ENCODE peak calls at places on chromosomes 6 and 20, in four cellular contexts. C is PC-3, W is OCI-LY7, V is mesendoderm. M is an unnamed sample.

GRCh38 chr20:32678948-32679347 is 5.2 kb upstream of the C20orf203 start:
- DNase-seq in C (peak; percentile 31), W (no peak), V (no peak), M (peak; percentile 28)

GRCh38 chr6:29762051-29762450 is 38.8 kb downstream of the HLA-F start:
- DNase-seq in C (no peak), W (no peak), V (no peak), M (no peak)

GRCh38 chr20:24732599-24732998 is 216.5 kb upstream of the CST7 start:
- DNase-seq in C (no peak), W (no peak), V (peak; percentile 23), M (no peak)

GRCh38 chr6:36110053-36110452 is 20.3 kb upstream of the MAPK13 start:
- DNase-seq in C (no peak), W (no peak), V (no peak), M (no peak)

GRCh38 chr6:15500901-15501805 is 161.7 kb downstream of the DTNBP1 start:
- DNase-seq in C (no peak), W (no peak), V (no peak), M (no peak)

GRCh38 chr6:14292119-14292518 is 174.5 kb downstream of the CD83 start:
- DNase-seq in C (peak; percentile 43), W (no peak), V (no peak), M (no peak)

GRCh38 chr6:66054967-66055366 is 347.9 kb upstream of the EYS start:
- DNase-seq in C (no peak), W (no peak), V (no peak), M (no peak)

GRCh38 chr6:56752009-56752408 is 109.3 kb upstream of the DST start:
- DNase-seq in C (peak; percentile 64), W (no peak), V (peak; percentile 92), M (peak; percentile 63)

GRCh38 chr20:19808498-19808897 is 50.4 kb downstream of the RIN2 start:
- DNase-seq in C (no peak), W (no peak), V (no peak), M (no peak)

GRCh38 chr6:108170607-108171290 is 4.9 kb downstream of the NR2E1 start:
- DNase-seq in C (no peak), W (no peak), V (no peak), M (no peak)

GRCh38 chr6:44145839-44146238 is 12.8 kb upstream of the CAPN11 start:
- DNase-seq in C (no peak), W (no peak), V (no peak), M (no peak)

DNA sequence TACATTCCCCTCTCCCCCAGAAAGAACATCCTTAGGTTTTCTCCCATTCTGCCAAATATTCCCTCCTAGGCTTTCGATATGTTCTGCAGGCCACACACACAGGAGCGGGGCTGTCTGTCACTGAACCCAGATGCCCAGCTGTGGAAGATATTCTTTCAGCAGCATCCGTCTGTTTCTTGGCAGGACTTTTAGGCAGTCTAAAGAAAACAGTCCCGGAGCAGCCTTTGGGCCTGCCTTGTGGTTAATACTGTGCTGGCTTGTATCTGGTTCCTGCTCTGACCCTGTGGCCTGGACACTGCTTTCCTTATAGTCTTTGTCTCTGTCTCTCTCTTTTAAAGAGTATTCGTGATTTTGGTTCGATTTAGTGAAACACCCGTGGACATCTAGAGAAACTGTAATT is 94.6 kb upstream of the SUPT3H start:
- DNase-seq in C (no peak), W (no peak), V (no peak), M (peak; percentile 66)
- H3K4me1 ChIP-seq in C (peaks cover 6% of the 10 kb centered on the region), W (no peaks in the 10 kb centered on the region), V (no peaks in the 10 kb centered on the region), M (peaks cover 5% of the 10 kb centered on the region)

DNA sequence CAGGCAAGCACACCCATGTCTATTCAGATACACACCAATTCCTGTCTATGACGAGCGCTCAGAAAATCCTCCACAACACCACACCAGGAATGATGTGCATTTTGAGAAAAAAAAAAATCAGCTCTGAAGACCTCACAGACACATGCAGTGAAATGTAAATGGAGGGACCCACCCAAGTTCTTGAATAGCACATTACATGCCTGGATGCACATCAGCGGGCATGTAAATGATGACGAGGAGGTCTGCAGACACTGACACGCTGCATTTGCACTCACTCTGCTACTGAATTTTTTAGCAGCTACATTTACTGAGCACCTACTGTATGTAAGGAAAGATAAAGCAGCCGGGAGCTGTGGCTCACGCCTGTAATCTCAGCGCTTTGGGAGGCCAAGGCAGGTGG is 14.7 kb downstream of the NRSN2 start:
- DNase-seq in C (no peak), W (peak; percentile 91), V (no peak), M (no peak)
- H3K4me2 ChIP-seq in C (no peak overlapping the region), W (peak overlapping the region; percentile 80), V (no peak overlapping the region), M (no peak overlapping the region)

DNA sequence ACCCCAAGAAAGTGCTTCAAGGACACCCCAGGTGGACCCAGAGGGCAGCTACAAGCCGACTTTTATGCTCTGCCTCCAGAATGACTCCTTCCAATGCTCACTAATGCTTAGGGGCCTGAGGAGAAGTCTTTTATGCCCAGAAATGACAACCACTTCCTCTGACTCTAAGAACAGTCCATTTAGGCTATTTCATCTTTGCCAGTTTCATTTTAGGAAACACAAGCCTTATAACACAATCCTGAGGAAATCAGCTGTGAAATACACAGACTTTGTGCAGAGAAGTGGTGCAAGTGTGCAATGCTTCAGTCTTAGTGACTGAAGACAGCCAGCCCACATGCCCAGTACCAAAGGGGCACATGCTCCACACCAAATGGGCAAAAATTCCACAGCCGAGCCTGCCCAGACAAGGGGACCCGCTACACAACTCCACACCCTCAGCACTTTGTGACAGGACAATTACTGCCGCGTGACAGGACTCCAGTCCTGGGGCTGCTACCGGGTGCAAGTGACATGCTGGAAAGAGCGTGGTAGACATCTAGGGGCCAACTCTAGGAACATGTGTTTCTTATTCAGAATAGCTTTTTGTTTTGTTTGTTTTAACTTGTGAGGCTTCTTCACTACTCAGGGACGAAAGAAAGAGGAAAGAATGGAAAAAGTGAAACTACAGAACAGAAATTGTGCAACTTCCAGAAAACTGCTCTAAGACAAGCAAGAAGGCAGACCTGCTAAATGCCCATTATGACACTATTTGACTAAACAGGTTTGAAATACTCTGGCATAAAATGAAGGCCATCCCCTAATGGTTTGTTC is 28.2 kb upstream of the PLAGL1 start:
- DNase-seq in C (no peak), W (no peak), V (peak; percentile 22), M (peak; percentile 47)
- H3K27ac ChIP-seq in C (no peak overlapping the region), W (no peak overlapping the region), V (no peak overlapping the region), M (no peak overlapping the region)

GRCh38 chr6:32131439-32131948 is 1.4 kb upstream of the FKBPL start:
- DNase-seq in C (no peak), W (no peak), V (no peak), M (no peak)
- H3K4me1 ChIP-seq in C (peaks cover 19% of the 10 kb centered on the region), W (peaks cover 29% of the 10 kb centered on the region), V (peaks cover 5% of the 10 kb centered on the region), M (peaks cover 8% of the 10 kb centered on the region)

GRCh38 chr6:169453221-169453620 is 199.6 kb upstream of the THBS2 start:
- DNase-seq in C (no peak), W (no peak), V (no peak), M (no peak)

GRCh38 chr6:169452117-169452868 is 198.6 kb upstream of the THBS2 start:
- DNase-seq in C (no peak), W (no peak), V (no peak), M (peak; percentile 94)

GRCh38 chr6:169450097-169450496 is 196.5 kb upstream of the THBS2 start:
- DNase-seq in C (no peak), W (no peak), V (peak; percentile 34), M (peak; percentile 33)

GRCh38 chr6:169452869-169453186 is 199.2 kb upstream of the THBS2 start:
- DNase-seq in C (no peak), W (no peak), V (no peak), M (no peak)

DNA sequence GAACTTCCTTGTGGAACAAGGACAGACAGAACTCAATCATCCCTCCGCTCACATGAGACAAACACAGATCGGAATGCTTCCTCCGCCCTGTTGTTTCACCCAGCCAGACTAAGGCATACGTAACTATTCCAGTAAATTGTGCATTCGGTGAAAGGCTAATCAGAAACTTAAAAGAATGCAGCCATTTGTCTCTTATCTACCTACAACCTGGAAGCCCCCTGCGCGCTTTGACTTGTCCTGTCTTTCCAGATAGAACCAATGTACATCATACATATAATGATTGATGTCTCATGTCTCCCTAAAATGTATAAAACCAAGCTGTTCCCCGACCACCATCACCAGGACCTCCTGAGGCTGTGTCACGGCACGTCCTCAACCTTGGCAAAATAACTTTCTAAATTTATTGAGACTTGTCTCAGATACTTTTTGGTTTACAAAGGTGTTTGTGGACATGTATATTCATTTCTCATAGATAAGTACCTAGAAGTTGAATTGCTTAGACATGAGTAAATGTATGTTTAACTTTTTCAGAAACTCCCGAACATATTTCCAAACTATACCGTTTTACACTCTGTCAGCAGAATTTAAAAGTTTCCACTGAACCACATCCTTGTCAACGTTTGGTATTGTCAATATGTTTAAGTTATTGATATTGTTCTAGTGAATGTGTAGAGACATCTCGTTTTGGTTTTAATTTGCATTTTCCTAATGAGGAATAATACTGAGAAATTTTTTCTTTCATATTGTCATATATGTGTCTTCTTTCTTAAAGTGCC is 197.6 kb upstream of the THBS2 start:
- DNase-seq in C (no peak), W (no peak), V (no peak), M (peak; percentile 8)
- H3K4me2 ChIP-seq in C (no peak overlapping the region), W (no peak overlapping the region), V (no peak overlapping the region), M (peak overlapping the region; percentile 95)

DNA sequence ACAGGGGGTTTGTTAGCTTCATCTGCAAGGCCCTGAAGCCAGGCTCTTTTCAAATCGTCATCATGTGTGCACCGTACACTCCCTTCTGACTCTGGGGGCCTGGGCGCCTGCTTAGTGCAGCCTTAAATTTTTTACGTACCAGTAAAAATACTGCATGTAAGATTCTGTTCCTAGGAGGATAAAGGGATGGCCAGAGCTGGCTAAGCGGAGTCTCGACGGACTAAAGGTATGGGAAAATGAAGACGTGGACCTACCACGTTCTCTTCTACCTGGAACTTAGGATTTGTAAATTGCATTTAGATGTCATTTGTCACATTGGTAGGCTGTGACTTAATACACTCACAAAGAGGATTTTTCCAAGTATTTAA is 149.3 kb upstream of the AFDN start:
- DNase-seq in C (no peak), W (no peak), V (no peak), M (no peak)
- H3K27ac ChIP-seq in C (no peak overlapping the region), W (no peak overlapping the region), V (no peak overlapping the region), M (no peak overlapping the region)

M was measured in fibroblast of lung.